ENCODE peak calls at places on chromosomes 3 and 15, in eight cellular contexts. G is GM23248; T is ovary; A is neuronal stem cell; B is CD4-positive, alpha-beta memory T cell; F is psoas muscle; N is IMR-90; Y is pancreas. D is an unnamed sample.

GRCh38 chr3:116247510-116248077 is 197.7 kb downstream of the LSAMP start:
- DNase-seq in G (no peak), T (no peak), A (no peak), B (no peak), F (no peak), N (no peak), Y (no peak), D (no peak)

GRCh38 chr3:36362973-36363372 is 17.3 kb upstream of the STAC start:
- DNase-seq in G (peak; percentile 79), T (no peak), A (no peak), B (no peak), F (no peak), N (peak; percentile 0), Y (no peak), D (no peak)

GRCh38 chr3:179473565-179473964 is 22.3 kb upstream of the GNB4 start:
- DNase-seq in G (no peak), T (no peak), A (no peak), B (no peak), F (no peak), N (no peak), Y (no peak), D (no peak)

GRCh38 chr3:139281512-139282196 is 62.2 kb upstream of the MRPS22 start:
- DNase-seq in G (peak; percentile 91), T (no peak), A (no peak), B (no peak), F (peak; percentile 48), N (no peak), Y (no peak), D (no peak)

GRCh38 chr15:99433026-99433756 is 132.6 kb upstream of the MEF2A start:
- DNase-seq in G (peak; percentile 47), T (peak; percentile 46), A (no peak), B (no peak), F (peak; percentile 59), N (no peak), Y (no peak), D (no peak)

GRCh38 chr15:39345176-39345575 is 235.7 kb upstream of the THBS1 start:
- DNase-seq in G (peak; percentile 68), T (no peak), A (peak; percentile 11), B (no peak), F (no peak), N (no peak), Y (no peak), D (no peak)

GRCh38 chr3:141072950-141073349 is 21.8 kb downstream of the SPSB4 start:
- DNase-seq in G (no peak), T (no peak), A (no peak), B (no peak), F (no peak), N (no peak), Y (no peak), D (no peak)

GRCh38 chr15:86961669-86962068 is 882.0 kb downstream of the AGBL1 start:
- DNase-seq in G (no peak), T (no peak), A (no peak), B (no peak), F (no peak), N (no peak), Y (no peak), D (no peak)

GRCh38 chr3:39106281-39107055 is 959 bp downstream of the GORASP1 start:
- DNase-seq in G (peak; percentile 75), T (no peak), A (no peak), B (no peak), F (no peak), N (peak; percentile 57), Y (no peak), D (no peak)

GRCh38 chr3:55937301-55937700 is 450.2 kb upstream of the WNT5A start:
- DNase-seq in G (no peak), T (no peak), A (no peak), B (no peak), F (no peak), N (no peak), Y (no peak), D (no peak)

GRCh38 chr3:119235151-119235550 is 5.5 kb downstream of the B4GALT4 start:
- DNase-seq in G (peak; percentile 81), T (no peak), A (no peak), B (no peak), F (no peak), N (peak; percentile 61), Y (no peak), D (no peak)

GRCh38 chr15:85597155-85597815 is 197.4 kb downstream of the KLHL25 start:
- DNase-seq in G (no peak), T (no peak), A (no peak), B (peak; percentile 53), F (no peak), N (no peak), Y (no peak), D (no peak)

GRCh38 chr3:150286390-150287147 is 121.5 kb upstream of the TSC22D2 start:
- DNase-seq in G (peak; percentile 56), T (no peak), A (no peak), B (peak; percentile 45), F (no peak), N (peak; percentile 51), Y (no peak), D (no peak)

GRCh38 chr3:79019137-79019923 is 748.5 kb downstream of the ROBO1 start:
- DNase-seq in G (peak; percentile 96), T (peak; percentile 84), A (peak; percentile 81), B (no peak), F (peak; percentile 87), N (peak; percentile 93), Y (peak; percentile 30), D (peak; percentile 54)

GRCh38 chr3:94787734-94788133 is 724.9 kb downstream of the NSUN3 start:
- DNase-seq in G (no peak), T (no peak), A (no peak), B (no peak), F (no peak), N (no peak), Y (no peak), D (no peak)

DNA sequence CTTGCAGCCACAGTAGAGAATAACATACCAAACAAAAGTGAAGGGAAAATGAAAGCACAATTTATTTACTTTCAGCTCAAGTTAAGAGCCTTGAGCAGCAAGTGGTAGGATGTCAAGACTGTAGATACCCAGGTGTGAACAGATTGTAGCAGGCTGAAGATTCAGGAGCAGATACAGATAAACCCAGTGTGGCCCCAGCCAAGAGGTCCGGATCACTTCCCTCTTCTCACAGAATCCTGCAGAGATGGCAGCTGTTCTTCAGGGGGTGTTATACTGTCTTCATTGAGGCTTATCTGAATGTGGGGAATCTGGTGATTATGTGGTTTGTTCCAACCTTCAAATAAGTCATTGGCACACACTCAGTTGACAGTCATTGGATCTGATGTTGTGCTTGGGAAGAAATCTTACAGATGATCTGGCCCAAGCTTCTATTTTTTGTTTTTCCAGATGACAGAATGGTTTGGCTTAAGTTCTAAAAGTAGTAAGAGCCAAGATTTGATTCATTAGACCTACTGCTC is 2.2 kb downstream of the STARD9 start:
- DNase-seq in G (peak; percentile 78), T (no peak), A (no peak), B (no peak), F (no peak), N (peak; percentile 79), Y (no peak), D (peak; percentile 9)
- H3K27me3 ChIP-seq in G (no peaks in the 10 kb centered on the region), T (no peaks in the 10 kb centered on the region), A (no peaks in the 10 kb centered on the region), B (no peaks in the 10 kb centered on the region), F (no peaks in the 10 kb centered on the region), N (no peaks in the 10 kb centered on the region), Y (no peaks in the 10 kb centered on the region), D (no peaks in the 10 kb centered on the region)

GRCh38 chr15:62446984-62447383 is 281.9 kb upstream of the C2CD4B start:
- DNase-seq in G (no peak), T (no peak), A (no peak), B (no peak), F (no peak), N (no peak), Y (no peak), D (no peak)

GRCh38 chr15:62450061-62450460 is 285.0 kb upstream of the C2CD4B start:
- DNase-seq in G (no peak), T (no peak), A (no peak), B (no peak), F (no peak), N (no peak), Y (no peak), D (no peak)

GRCh38 chr15:62452016-62452415 is 286.9 kb upstream of the C2CD4B start:
- DNase-seq in G (no peak), T (no peak), A (no peak), B (no peak), F (no peak), N (no peak), Y (no peak), D (no peak)

GRCh38 chr15:62447742-62448141 is 282.7 kb upstream of the C2CD4B start:
- DNase-seq in G (no peak), T (no peak), A (no peak), B (no peak), F (peak; percentile 58), N (no peak), Y (no peak), D (no peak)

GRCh38 chr15:62449638-62450037 is 284.6 kb upstream of the C2CD4B start:
- DNase-seq in G (no peak), T (no peak), A (no peak), B (no peak), F (no peak), N (no peak), Y (no peak), D (no peak)
- H3K27ac ChIP-seq in G (no peak overlapping the region), T (no peak overlapping the region), A (no peak overlapping the region), B (no peak overlapping the region), F (no peak overlapping the region), N (no peak overlapping the region), Y (no peak overlapping the region), D (no peak overlapping the region)

DNA sequence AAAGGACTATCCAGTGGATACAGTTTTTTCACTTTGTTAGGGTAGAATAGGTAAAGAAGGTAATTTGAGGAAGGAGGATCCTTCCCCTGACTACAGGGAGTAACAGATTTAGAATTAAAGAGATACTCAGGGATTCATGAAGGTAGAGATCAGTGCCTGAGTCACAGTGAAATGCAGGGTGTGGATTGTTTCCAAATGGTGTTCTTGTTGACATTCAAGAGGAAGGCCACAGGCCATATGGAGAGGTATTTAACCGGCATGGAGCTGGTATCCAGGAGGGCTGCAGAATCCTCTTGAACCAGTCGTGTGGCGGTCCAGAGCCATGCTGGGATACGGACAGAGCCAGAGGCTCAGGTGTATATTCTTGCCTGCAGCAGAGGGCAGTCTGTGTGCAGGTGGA is 28.2 kb downstream of the GYG1 start:
- DNase-seq in G (no peak), T (no peak), A (no peak), B (no peak), F (no peak), N (peak; percentile 44), Y (no peak), D (no peak)
- H3K4me1 ChIP-seq in G (peaks cover 63% of the 10 kb centered on the region), T (no peaks in the 10 kb centered on the region), A (peaks cover 5% of the 10 kb centered on the region), B (no peaks in the 10 kb centered on the region), F (peaks cover 77% of the 10 kb centered on the region), N (peaks cover 35% of the 10 kb centered on the region), Y (no peaks in the 10 kb centered on the region), D (peaks cover 83% of the 10 kb centered on the region)

GRCh38 chr3:147385059-147386012 is 21.0 kb downstream of the ZIC4 start:
- DNase-seq in G (no peak), T (no peak), A (no peak), B (no peak), F (no peak), N (no peak), Y (no peak), D (no peak)

GRCh38 chr3:147383617-147384016 is 22.7 kb downstream of the ZIC4 start:
- DNase-seq in G (no peak), T (no peak), A (no peak), B (no peak), F (no peak), N (no peak), Y (no peak), D (no peak)

GRCh38 chr3:147387550-147388394 is 18.6 kb downstream of the ZIC4 start:
- DNase-seq in G (no peak), T (no peak), A (no peak), B (no peak), F (no peak), N (no peak), Y (no peak), D (no peak)

GRCh38 chr3:147381610-147382009 is 24.7 kb downstream of the ZIC4 start:
- DNase-seq in G (no peak), T (no peak), A (no peak), B (no peak), F (no peak), N (no peak), Y (no peak), D (no peak)

GRCh38 chr3:147384210-147385058 is 21.9 kb downstream of the ZIC4 start:
- DNase-seq in G (no peak), T (no peak), A (no peak), B (no peak), F (no peak), N (no peak), Y (no peak), D (no peak)
- H3K27me3 ChIP-seq in G (peaks cover 7% of the 10 kb centered on the region), T (no peaks in the 10 kb centered on the region), A (peaks cover 91% of the 10 kb centered on the region), B (peaks cover 15% of the 10 kb centered on the region), F (peaks cover 7% of the 10 kb centered on the region), N (peaks cover 80% of the 10 kb centered on the region), Y (no peaks in the 10 kb centered on the region), D (peaks cover 38% of the 10 kb centered on the region)